ENCODE peak calls at places on chromosomes 11 and 22, in four cellular contexts. T is SK-N-SH, W is HepG2, Q is K562. Y is an unnamed sample.

GRCh38 chr11:66328307-66329144 is 7.7 kb downstream of the RIN1 start:
- DNase-seq in Q (peak; percentile 85), W (peak; percentile 71), T (peak; percentile 93), Y (peak; percentile 91)

GRCh38 chr11:60625262-60625661 is 74.2 kb upstream of the MS4A8 start:
- DNase-seq in W (peak; percentile 22), Q (no peak), T (peak; percentile 14), Y (no peak)

GRCh38 chr11:128210148-128210940 is 377.0 kb downstream of the ETS1 start:
- DNase-seq in W (peak; percentile 59), T (no peak), Q (no peak), Y (no peak)

GRCh38 chr11:75246673-75247350 is 6.2 kb downstream of the TPBGL start:
- DNase-seq in W (no peak), Q (no peak), T (no peak), Y (no peak)

GRCh38 chr11:29482510-29482909 is 534.3 kb downstream of the KCNA4 start:
- DNase-seq in T (no peak), Q (no peak), W (no peak), Y (no peak)

GRCh38 chr11:60924906-60925684 is 835 bp downstream of the TMEM132A start:
- DNase-seq in T (peak; percentile 80), Q (no peak), W (no peak), Y (no peak)

GRCh38 chr11:59783632-59784090 is 26.9 kb downstream of the MRPL16 start:
- DNase-seq in T (no peak), Q (no peak), W (no peak), Y (no peak)

GRCh38 chr11:61477734-61478148 is 30.8 kb upstream of the LRRC10B start:
- DNase-seq in W (no peak), T (peak; percentile 89), Q (peak; percentile 82), Y (peak; percentile 68)

GRCh38 chr11:8810331-8811301 is 100.4 kb upstream of the AKIP1 start:
- DNase-seq in Q (peak; percentile 57), T (peak; percentile 86), W (peak; percentile 63), Y (peak; percentile 37)

GRCh38 chr11:100855466-100856067 is 168.5 kb downstream of the ARHGAP42 start:
- DNase-seq in T (peak; percentile 4), Q (peak; percentile 18), W (peak; percentile 36), Y (no peak)

GRCh38 chr22:48517039-48518030 is 1310.3 kb downstream of the BRD1 start:
- DNase-seq in Q (no peak), W (peak; percentile 5), T (no peak), Y (no peak)

GRCh38 chr22:50570861-50571260 is 7.4 kb downstream of the CPT1B start:
- DNase-seq in W (no peak), T (no peak), Q (no peak), Y (no peak)

GRCh38 chr11:116694815-116695590 is 77.8 kb downstream of the BUD13 start:
- DNase-seq in W (no peak), Q (no peak), T (peak; percentile 4), Y (no peak)

GRCh38 chr11:134411887-134412507 is at the start of gene B3GAT1:
- DNase-seq in Q (peak; percentile 63), T (peak; percentile 86), W (no peak), Y (no peak)

GRCh38 chr11:3732671-3733070 is 61.5 kb upstream of the CHRNA10 start:
- DNase-seq in W (peak; percentile 20), T (no peak), Q (no peak), Y (no peak)

GRCh38 chr11:35549787-35550186 is 24.4 kb upstream of the PAMR1 start:
- DNase-seq in Q (no peak), T (no peak), W (no peak), Y (no peak)

GRCh38 chr22:37213941-37214340 is 1.7 kb upstream of the SSTR3 start:
- DNase-seq in W (no peak), Q (no peak), T (no peak), Y (no peak)

GRCh38 chr22:19181786-19182471 is 3.4 kb upstream of the SLC25A1 start:
- DNase-seq in W (no peak), T (no peak), Q (no peak), Y (no peak)

GRCh38 chr11:61141601-61142028 is 19.6 kb downstream of the VPS37C start:
- DNase-seq in Q (peak; percentile 63), T (no peak), W (no peak), Y (no peak)

GRCh38 chr11:120229451-120230424 is 10.2 kb upstream of the POU2F3 start:
- DNase-seq in W (peak; percentile 23), T (peak; percentile 66), Q (peak; percentile 64), Y (no peak)

GRCh38 chr22:24037851-24038765 is 27.0 kb downstream of the CABIN1 start:
- DNase-seq in W (no peak), T (no peak), Q (no peak), Y (no peak)

GRCh38 chr11:75499423-75500305 is 26.1 kb downstream of the GDPD5 start:
- DNase-seq in W (no peak), T (no peak), Q (no peak), Y (no peak)

GRCh38 chr11:81644239-81644840 is 1089.3 kb downstream of the FAM181B start:
- DNase-seq in W (peak; percentile 60), Q (peak; percentile 51), T (peak; percentile 33), Y (peak; percentile 2)

GRCh38 chr11:2788751-2789140 is 89.0 kb upstream of the KCNQ1OT1 start:
- DNase-seq in T (no peak), W (no peak), Q (no peak), Y (no peak)

GRCh38 chr11:26231252-26231661 is 100.7 kb upstream of the ANO3 start:
- DNase-seq in W (no peak), Q (no peak), T (no peak), Y (no peak)

GRCh38 chr11:126281245-126281644 is 1.6 kb upstream of the TIRAP start:
- DNase-seq in T (no peak), W (no peak), Q (no peak), Y (no peak)
- TF ChIP-seq TAF1 in T (no peak), W (no peak), Q (no peak), Y (no peak)

DNA sequence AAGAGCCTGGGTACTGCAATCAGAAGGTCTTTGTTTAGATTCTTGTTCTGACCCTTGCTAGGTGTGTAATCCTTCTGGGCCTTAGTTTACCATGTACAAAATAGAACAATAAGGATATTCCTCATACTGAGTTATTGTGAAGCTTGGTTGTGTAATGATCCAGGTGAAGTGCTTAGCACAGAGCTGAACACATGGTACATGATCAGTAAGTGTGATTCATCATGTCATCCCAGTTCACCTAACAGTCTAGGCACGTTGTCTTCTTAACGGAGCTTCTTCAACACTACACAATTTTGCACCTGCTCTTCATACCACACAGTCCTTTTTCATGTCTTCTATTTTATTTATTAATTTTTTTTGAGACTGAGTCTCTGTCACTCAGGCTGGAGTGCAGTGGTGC is 234.3 kb upstream of the TENM4 start:
- DNase-seq in Q (no peak), W (no peak), T (no peak), Y (no peak)
- TF ChIP-seq TAF1 in Q (no peak), W (no peak), T (no peak), Y (no peak)

GRCh38 chr22:31491218-31491962 is 1.7 kb upstream of the EIF4ENIF1 start:
- DNase-seq in W (no peak), T (no peak), Q (no peak), Y (no peak)

GRCh38 chr22:31490496-31490925 is 869 bp upstream of the EIF4ENIF1 start:
- DNase-seq in T (peak; percentile 58), W (peak; percentile 77), Q (peak; percentile 21), Y (peak; percentile 62)

GRCh38 chr22:31488988-31489617 is 539 bp downstream of the EIF4ENIF1 start:
- DNase-seq in W (no peak), Q (no peak), T (peak; percentile 84), Y (peak; percentile 41)

GRCh38 chr22:31488346-31488883 is 1.2 kb downstream of the EIF4ENIF1 start:
- DNase-seq in T (no peak), W (no peak), Q (no peak), Y (no peak)

GRCh38 chr22:31489632-31490495 is at the start of gene EIF4ENIF1:
- DNase-seq in T (peak; percentile 99), W (peak; percentile 72), Q (peak; percentile 89), Y (peak; percentile 88)
- TF ChIP-seq TAF1 in T (peak; percentile 69), W (peak; percentile 72), Q (peak; percentile 59), Y (peak; percentile 24)

GRCh38 chr11:62713343-62713742 is 5.9 kb downstream of the GNG3 start:
- DNase-seq in W (no peak), T (no peak), Q (peak; percentile 44), Y (no peak)
- TF ChIP-seq TAF1 in W (no peak), T (no peak), Q (no peak), Y (no peak)

GRCh38 chr11:124718801-124719200 is 20.9 kb upstream of the NRGN start:
- DNase-seq in W (no peak), Q (no peak), T (no peak), Y (no peak)
- TF ChIP-seq TAF1 in W (no peak), Q (no peak), T (no peak), Y (no peak)

GRCh38 chr22:39345231-39345630 is 4.6 kb upstream of the SYNGR1 start:
- DNase-seq in W (no peak), Q (no peak), T (no peak), Y (no peak)

GRCh38 chr22:39348909-39349505 is 784 bp upstream of the SYNGR1 start:
- DNase-seq in Q (no peak), T (peak; percentile 66), W (no peak), Y (no peak)

GRCh38 chr22:39344046-39344390 is 5.8 kb upstream of the SYNGR1 start:
- DNase-seq in Q (no peak), W (no peak), T (no peak), Y (no peak)

GRCh38 chr22:39341179-39341578 is 8.6 kb upstream of the SYNGR1 start:
- DNase-seq in Q (no peak), T (no peak), W (no peak), Y (no peak)

GRCh38 chr22:39343259-39344045 is 6.3 kb upstream of the SYNGR1 start:
- DNase-seq in Q (peak; percentile 43), T (peak; percentile 59), W (peak; percentile 70), Y (no peak)
- TF ChIP-seq TAF1 in Q (no peak), T (no peak), W (no peak), Y (no peak)

Y was measured in GM12891.